ENCODE peak calls at places on chromosomes 5 and 9, in seven cellular contexts. G, R, A, Y, U, K and T are unnamed samples.

GRCh38 chr9:114112325-114112724 is 13.2 kb upstream of the KIF12 start:
- DNase-seq in G (no peak), R (no peak), A (no peak), Y (no peak), U (no peak), K (no peak), T (no peak)

GRCh38 chr9:89734561-89734960 is 129.7 kb downstream of the GADD45G start:
- DNase-seq in G (no peak), R (no peak), A (no peak), Y (no peak), U (no peak), K (no peak), T (no peak)

GRCh38 chr5:76787237-76787636 is 31.6 kb upstream of the F2RL1 start:
- DNase-seq in G (no peak), R (peak; percentile 94), A (no peak), Y (no peak), U (no peak), K (no peak), T (peak; percentile 80)

GRCh38 chr5:61319388-61320146 is 12.5 kb upstream of the ZSWIM6 start:
- DNase-seq in G (no peak), R (no peak), A (no peak), Y (no peak), U (no peak), K (peak; percentile 49), T (no peak)

GRCh38 chr9:14215614-14216013 is 98.3 kb downstream of the NFIB start:
- DNase-seq in G (no peak), R (no peak), A (peak; percentile 6), Y (no peak), U (no peak), K (no peak), T (peak; percentile 34)

GRCh38 chr9:126991170-126991569 is 76.6 kb downstream of the RALGPS1 start:
- DNase-seq in G (no peak), R (no peak), A (no peak), Y (no peak), U (no peak), K (no peak), T (no peak)

GRCh38 chr9:107588393-107588792 is 98.8 kb upstream of the KLF4 start:
- DNase-seq in G (no peak), R (no peak), A (no peak), Y (no peak), U (no peak), K (no peak), T (no peak)

GRCh38 chr5:123371575-123372179 is 51.5 kb downstream of the CEP120 start:
- DNase-seq in G (peak; percentile 2), R (no peak), A (peak; percentile 48), Y (peak; percentile 6), U (no peak), K (peak; percentile 26), T (peak; percentile 6)

GRCh38 chr5:5665225-5666075 is 243.0 kb downstream of the ICE1 start:
- DNase-seq in G (no peak), R (no peak), A (peak; percentile 40), Y (no peak), U (no peak), K (no peak), T (no peak)

GRCh38 chr9:129331772-129332512 is 153.9 kb upstream of the IER5L start:
- DNase-seq in G (no peak), R (no peak), A (no peak), Y (no peak), U (no peak), K (no peak), T (peak; percentile 91)

GRCh38 chr5:157252741-157253465 is 13.0 kb upstream of the CYFIP2 start:
- DNase-seq in G (peak; percentile 26), R (no peak), A (no peak), Y (peak; percentile 51), U (peak; percentile 70), K (peak; percentile 86), T (no peak)

GRCh38 chr5:79255786-79256557 is 20.0 kb downstream of the JMY start:
- DNase-seq in G (no peak), R (no peak), A (peak; percentile 43), Y (no peak), U (no peak), K (peak; percentile 72), T (peak; percentile 43)

GRCh38 chr5:65062684-65063083 is 294.0 kb downstream of the CWC27 start:
- DNase-seq in G (no peak), R (peak; percentile 67), A (peak; percentile 98), Y (no peak), U (no peak), K (no peak), T (peak; percentile 57)

GRCh38 chr9:35680331-35681105 is 6.8 kb downstream of the CA9 start:
- DNase-seq in G (no peak), R (no peak), A (no peak), Y (no peak), U (no peak), K (no peak), T (no peak)

GRCh38 chr5:97297063-97297715 is 114.1 kb upstream of the RIOK2 start:
- DNase-seq in G (no peak), R (peak; percentile 1), A (peak; percentile 39), Y (no peak), U (no peak), K (peak; percentile 4), T (peak; percentile 49)

GRCh38 chr9:131609116-131609830 is 64.0 kb downstream of the PRRT1B start:
- DNase-seq in G (no peak), R (no peak), A (no peak), Y (no peak), U (no peak), K (no peak), T (peak; percentile 43)

GRCh38 chr5:10513501-10514442 is 50.1 kb upstream of the ANKRD33B start:
- DNase-seq in G (peak; percentile 51), R (no peak), A (no peak), Y (no peak), U (no peak), K (no peak), T (peak; percentile 42)

GRCh38 chr5:56357426-56357825 is 124.3 kb upstream of the ANKRD55 start:
- DNase-seq in G (no peak), R (no peak), A (no peak), Y (no peak), U (no peak), K (no peak), T (no peak)